ENCODE peak calls at places on chromosomes 11 and 22, in ten cellular contexts. V, T, M, O, B, C, E, R, P and H are unnamed samples. For H3K9me3, the result is how much of the 10 kb centered on the place peaks cover.

GRCh38 chr22:23396362-23397007 is 183.6 kb downstream of the IGLL1 start:
- DNase-seq in V (no peak), M (no peak), C (no peak), R (no peak), T (peak), O (no peak), P (no peak), E (no peak), B (no peak), H (no peak)

GRCh38 chr11:45926536-45927331 is 4.3 kb downstream of the LARGE2 start:
- DNase-seq in E (no peak), M (no peak), V (peak), C (peak), P (no peak), T (no peak), B (no peak), R (no peak), O (no peak), H (no peak)

GRCh38 chr11:36292311-36292722 is 3.1 kb upstream of the COMMD9 start:
- DNase-seq in R (no peak), E (peak), B (no peak), P (peak), V (peak), T (no peak), M (peak), C (no peak), O (no peak), H (no peak)

GRCh38 chr22:19367763-19368367 is 63.7 kb downstream of the HIRA start:
- DNase-seq in R (no peak), C (no peak), E (no peak), T (no peak), M (no peak), B (no peak), P (no peak), V (no peak), O (no peak), H (no peak)

GRCh38 chr11:12008790-12009616 is 577 bp upstream of the DKK3 start:
- DNase-seq in B (peak), C (peak), O (no peak), T (no peak), E (peak), V (peak), M (peak), P (peak), R (no peak), H (peak)

GRCh38 chr11:75242722-75243600 is 2.4 kb downstream of the TPBGL start:
- DNase-seq in V (no peak), B (no peak), M (no peak), T (peak), P (no peak), C (peak), O (no peak), R (no peak), E (no peak), H (no peak)

GRCh38 chr11:45647329-45647728 is 18.1 kb downstream of the CHST1 start:
- DNase-seq in V (no peak), R (no peak), T (no peak), O (no peak), E (no peak), P (no peak), C (no peak), B (no peak), M (no peak), H (no peak)

GRCh38 chr11:134701564-134702165 is 289.6 kb upstream of the B3GAT1 start:
- DNase-seq in C (no peak), P (no peak), O (no peak), M (no peak), B (no peak), T (no peak), V (no peak), R (no peak), E (no peak), H (no peak)

GRCh38 chr11:12469451-12469850 is 92.1 kb downstream of the PARVA start:
- DNase-seq in T (no peak), E (peak), O (no peak), M (peak), C (no peak), V (peak), B (no peak), R (no peak), P (no peak), H (peak)

GRCh38 chr11:108609681-108610080 is 16.1 kb upstream of the EXPH5 start:
- DNase-seq in M (peak), E (no peak), O (no peak), C (no peak), P (peak), R (no peak), T (no peak), V (no peak), B (no peak), H (no peak)

GRCh38 chr11:94574193-94574961 is 7.2 kb downstream of the PIWIL4 start:
- DNase-seq in B (no peak), R (no peak), T (no peak), V (peak), C (peak), E (no peak), M (peak), P (no peak), O (no peak), H (no peak)

GRCh38 chr11:7020183-7020917 is at the start of the genes NLRP14 and ZNF214:
- DNase-seq in M (peak), B (peak), V (peak), E (peak), O (peak), R (peak), P (peak), T (peak), C (peak), H (peak)

GRCh38 chr22:38455530-38456271 is 702 bp upstream of the KCNJ4 start:
- DNase-seq in O (no peak), P (no peak), B (no peak), C (no peak), T (no peak), M (peak), V (peak), E (no peak), R (no peak), H (peak)

GRCh38 chr11:63710476-63711217 is 29.3 kb downstream of the RTN3 start:
- DNase-seq in P (peak), T (no peak), M (peak), B (no peak), V (peak), R (no peak), O (no peak), E (peak), C (peak), H (peak)

GRCh38 chr11:11173316-11174025 is 179.6 kb downstream of the CSNK2A3 start:
- DNase-seq in M (no peak), T (no peak), V (no peak), R (no peak), B (no peak), O (no peak), P (no peak), E (no peak), C (no peak), H (no peak)

GRCh38 chr11:1927151-1928037 is 7.9 kb downstream of the TNNT3 start:
- DNase-seq in T (no peak), V (peak), M (no peak), O (no peak), E (no peak), C (peak), P (no peak), R (no peak), B (no peak), H (no peak)

GRCh38 chr11:61113209-61113608 is 10.9 kb downstream of the CD5 start:
- DNase-seq in C (no peak), E (no peak), M (no peak), V (no peak), B (no peak), T (no peak), R (no peak), O (no peak), P (no peak), H (no peak)

GRCh38 chr22:38172489-38173155 is 9.0 kb downstream of the PLA2G6 start:
- DNase-seq in R (no peak), C (peak), V (no peak), M (peak), P (no peak), B (peak), E (peak), T (peak), O (peak), H (peak)

GRCh38 chr11:29024386-29024785 is 916.2 kb downstream of the METTL15 start:
- DNase-seq in P (no peak), E (no peak), O (no peak), V (no peak), B (no peak), T (no peak), M (peak), R (no peak), C (no peak), H (no peak)

GRCh38 chr11:9609841-9610240 is 36.4 kb downstream of the WEE1 start:
- DNase-seq in B (no peak), T (no peak), V (no peak), C (no peak), O (no peak), R (no peak), P (no peak), E (no peak), M (no peak), H (no peak)

GRCh38 chr11:30172872-30173271 is 57.9 kb upstream of the FSHB start:
- DNase-seq in P (no peak), C (no peak), O (no peak), B (no peak), T (no peak), M (no peak), R (no peak), E (no peak), V (peak), H (no peak)

GRCh38 chr22:31892080-31892433 is 52.3 kb upstream of the YWHAH start:
- DNase-seq in V (no peak), R (no peak), E (no peak), B (no peak), O (no peak), C (no peak), T (no peak), P (no peak), M (no peak), H (no peak)

GRCh38 chr11:86041975-86042378 is 26.9 kb downstream of the PICALM start:
- DNase-seq in R (peak), B (peak), P (peak), T (no peak), O (peak), C (peak), E (peak), M (peak), V (peak), H (peak)

GRCh38 chr22:33002035-33002434 is 56.1 kb downstream of the SYN3 start:
- DNase-seq in C (no peak), O (no peak), B (no peak), T (no peak), E (no peak), V (no peak), R (no peak), P (no peak), M (no peak), H (no peak)

GRCh38 chr11:3642071-3642951 is 519 bp upstream of the ART5 start:
- DNase-seq in R (peak), V (peak), P (peak), M (peak), C (peak), O (peak), T (peak), B (peak), E (peak), H (peak)

GRCh38 chr11:7673724-7674434 is 579 bp upstream of the CYB5R2 start:
- DNase-seq in V (peak), R (no peak), M (no peak), E (no peak), B (no peak), T (peak), P (no peak), O (no peak), C (peak), H (peak)

GRCh38 chr11:3867209-3868071 is 12.0 kb downstream of the STIM1 start:
- DNase-seq in M (no peak), T (no peak), P (no peak), C (peak), O (no peak), B (peak), R (no peak), V (peak), E (peak), H (peak)

GRCh38 chr11:65685981-65686380 is 23.3 kb upstream of the RELA start:
- DNase-seq in R (no peak), V (no peak), C (no peak), B (no peak), E (no peak), M (no peak), O (no peak), T (no peak), P (no peak), H (peak)

GRCh38 chr22:20297414-20298109 is 22.3 kb downstream of the DGCR6L start:
- DNase-seq in B (no peak), T (no peak), V (no peak), E (no peak), C (no peak), M (no peak), O (no peak), R (no peak), P (no peak), H (no peak)

GRCh38 chr22:33579448-33580093 is 340.7 kb downstream of the LARGE1 start:
- DNase-seq in E (no peak), B (peak), P (peak), V (peak), R (peak), O (peak), C (peak), T (peak), M (peak), H (peak)

GRCh38 chr11:76630600-76630999 is 39.9 kb downstream of the LRRC32 start:
- DNase-seq in O (no peak), R (no peak), C (no peak), P (no peak), B (no peak), E (no peak), T (no peak), M (no peak), V (no peak), H (no peak)

GRCh38 chr11:109929308-109929707 is 163.9 kb upstream of the ZC3H12C start:
- DNase-seq in C (no peak), O (no peak), R (no peak), B (no peak), E (no peak), P (no peak), V (no peak), T (no peak), M (no peak), H (no peak)

GRCh38 chr11:35040221-35040942 is 98.6 kb upstream of the CD44 start:
- DNase-seq in V (no peak), M (peak), B (no peak), E (no peak), P (peak), T (no peak), R (no peak), O (no peak), C (no peak), H (no peak)

GRCh38 chr22:17074648-17075002 is 10.2 kb upstream of the IL17RA start:
- DNase-seq in C (no peak), O (no peak), E (no peak), M (peak), B (no peak), R (no peak), P (no peak), T (no peak), V (no peak), H (no peak)

GRCh38 chr11:12137938-12138731 is 27.7 kb downstream of the MICAL2 start:
- DNase-seq in V (no peak), E (peak), M (peak), C (peak), T (no peak), R (no peak), O (no peak), B (no peak), P (peak), H (no peak)

GRCh38 chr11:61418136-61418535 is 11.6 kb downstream of the CPSF7 start:
- DNase-seq in B (no peak), T (no peak), R (no peak), O (no peak), E (no peak), M (peak), C (no peak), V (no peak), P (no peak), H (no peak)

DNA sequence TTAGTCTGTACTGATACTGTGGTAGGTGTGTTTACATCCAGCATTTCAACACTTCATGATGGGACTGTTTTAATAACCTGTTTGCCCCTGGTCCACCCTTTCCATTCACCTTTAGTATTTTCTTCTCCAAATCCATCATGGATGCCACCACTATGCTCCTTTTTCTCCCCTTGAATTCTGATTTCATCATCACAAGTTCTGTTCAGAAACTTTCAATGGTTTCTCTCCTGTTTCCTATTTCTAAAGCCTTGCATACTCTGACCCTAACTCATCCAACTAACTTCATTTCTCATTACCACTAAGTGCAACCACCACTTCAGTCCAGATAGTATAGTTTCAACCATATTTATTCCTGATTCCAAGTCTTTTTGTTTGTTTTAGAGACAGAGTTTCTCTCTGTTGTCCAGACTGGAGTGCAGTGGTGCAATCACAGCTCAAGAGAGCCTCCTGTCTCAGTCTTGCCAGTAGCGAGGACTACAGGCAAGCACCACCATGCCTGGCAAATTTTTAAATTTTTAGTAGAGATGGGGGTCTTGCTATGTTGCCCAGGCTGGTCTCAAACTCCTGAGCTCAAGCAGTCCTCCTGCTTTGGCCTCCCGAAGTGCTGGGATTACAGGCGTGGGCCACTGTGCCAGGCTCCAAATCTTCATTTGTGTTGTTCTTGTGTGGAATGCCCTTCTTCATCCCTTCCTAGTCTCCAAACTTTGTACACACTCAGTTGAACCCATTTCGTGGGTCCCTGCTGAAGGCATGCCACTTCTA is 1.2 kb upstream of the LIN7C start:
- DNase-seq in M (no peak), E (no peak), C (no peak), B (no peak), V (no peak), T (no peak), P (no peak), O (no peak), R (no peak), H (no peak)
- H3K4me3 ChIP-seq in M (peak), E (no peak), C (no peak), B (peak), V (no peak), T (peak), P (peak), O (no peak), R (peak), H (peak)

GRCh38 chr11:27470166-27470565 is 2.4 kb downstream of the LGR4 start:
- DNase-seq in T (no peak), C (no peak), P (no peak), B (no peak), M (no peak), R (no peak), V (no peak), E (no peak), O (no peak), H (no peak)

GRCh38 chr11:27468643-27469332 is 3.8 kb downstream of the LGR4 start:
- DNase-seq in R (no peak), E (no peak), T (no peak), V (peak), C (no peak), M (peak), B (no peak), P (peak), O (no peak), H (no peak)

GRCh38 chr11:27471067-27471587 is 1.5 kb downstream of the LGR4 start:
- DNase-seq in R (no peak), T (no peak), C (no peak), P (peak), O (no peak), E (no peak), V (peak), B (no peak), M (no peak), H (peak)

GRCh38 chr11:27468209-27468608 is 4.4 kb downstream of the LGR4 start:
- DNase-seq in C (no peak), T (no peak), R (no peak), O (no peak), B (no peak), P (peak), M (peak), E (peak), V (peak), H (no peak)

DNA sequence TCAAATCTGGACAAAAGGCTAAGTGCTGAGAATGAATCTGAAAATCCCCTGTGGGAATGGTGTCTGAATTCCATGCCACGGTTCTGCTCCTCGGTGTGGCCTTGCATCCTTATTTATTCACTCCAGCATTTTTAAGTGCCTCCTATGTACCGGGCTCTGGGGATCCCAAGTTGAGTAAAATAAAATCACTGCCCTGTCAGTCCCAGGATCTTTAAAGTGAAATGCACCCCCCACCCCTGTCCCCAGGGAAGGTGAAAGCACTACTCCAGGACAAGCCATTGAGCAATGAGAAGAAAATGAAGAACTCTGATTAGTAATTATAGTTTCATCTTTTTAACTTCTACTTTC is 3.3 kb downstream of the LGR4 start:
- DNase-seq in B (no peak), E (no peak), R (no peak), O (no peak), P (no peak), V (no peak), C (no peak), T (no peak), M (no peak), H (no peak)
- H3K27ac ChIP-seq in B (peak), E (no peak), R (peak), O (peak), P (peak), V (peak), C (no peak), T (peak), M (no peak), H (peak)

GRCh38 chr22:47294571-47294970 is 532.1 kb downstream of the TBC1D22A start:
- DNase-seq in M (no peak), O (no peak), V (no peak), P (no peak), C (peak), E (no peak), T (no peak), R (no peak), B (no peak), H (no peak)
- H3K9me3 ChIP-seq in M (under half), O (under half), V (under half), P (under half), C (under half), E (under half), T (under half), R (under half), B (under half), H (under half)

GRCh38 chr11:119368121-119369034 is 13.1 kb downstream of the USP2 start:
- DNase-seq in R (no peak), P (peak), M (peak), C (peak), E (no peak), O (no peak), T (no peak), B (peak), V (peak), H (peak)
- H3K4me3 ChIP-seq in R (no peak), P (no peak), M (no peak), C (no peak), E (no peak), O (no peak), T (no peak), B (peak), V (no peak), H (no peak)